ENCODE peak calls at places on chromosome 6, in five cellular contexts. B is OCI-LY7, S is kidney, Q is stomach, R is lower lobe of right lung. U is an unnamed sample.

GRCh38 chr6:112325449-112325848 is 21.7 kb upstream of the RFPL4B start:
- DNase-seq in B (no peak), S (peak; percentile 84), Q (no peak), R (no peak), U (peak; percentile 75)

GRCh38 chr6:147651249-147652063 is 143.0 kb downstream of the SAMD5 start:
- DNase-seq in B (no peak), S (no peak), Q (no peak), R (no peak), U (peak; percentile 59)

GRCh38 chr6:19413323-19413722 is 423.8 kb upstream of the ID4 start:
- DNase-seq in B (no peak), S (no peak), Q (no peak), R (no peak), U (no peak)

GRCh38 chr6:131206463-131207251 is 71.4 kb downstream of the AKAP7 start:
- DNase-seq in B (no peak), S (no peak), Q (no peak), R (no peak), U (no peak)

GRCh38 chr6:28893172-28893799 is 30.5 kb downstream of the TRIM27 start:
- DNase-seq in B (no peak), S (no peak), Q (no peak), R (no peak), U (no peak)

GRCh38 chr6:31732029-31732428 is 2.9 kb upstream of the DDAH2 start:
- DNase-seq in B (no peak), S (peak; percentile 3), Q (no peak), R (no peak), U (no peak)

GRCh38 chr6:37177083-37177949 is 7.4 kb downstream of the PIM1 start:
- DNase-seq in B (peak; percentile 32), S (no peak), Q (no peak), R (no peak), U (no peak)

GRCh38 chr6:74585779-74586178 is 620.1 kb downstream of the COL12A1 start:
- DNase-seq in B (no peak), S (no peak), Q (no peak), R (no peak), U (no peak)

GRCh38 chr6:44052419-44053011 is 74.7 kb downstream of the MRPL14 start:
- DNase-seq in B (no peak), S (peak; percentile 66), Q (no peak), R (peak; percentile 62), U (no peak)

GRCh38 chr6:34506718-34507117 is 40.8 kb downstream of the PACSIN1 start:
- DNase-seq in B (no peak), S (no peak), Q (no peak), R (peak; percentile 16), U (no peak)

GRCh38 chr6:55528624-55529023 is 50.4 kb downstream of the HMGCLL1 start:
- DNase-seq in B (peak; percentile 39), S (no peak), Q (no peak), R (no peak), U (peak; percentile 18)

GRCh38 chr6:18213439-18213838 is 50.9 kb downstream of the DEK start:
- DNase-seq in B (no peak), S (no peak), Q (no peak), R (no peak), U (no peak)

GRCh38 chr6:132190815-132191175 is 210.5 kb downstream of the MOXD1 start:
- DNase-seq in B (no peak), S (no peak), Q (no peak), R (no peak), U (no peak)

GRCh38 chr6:152240436-152240835 is 396.7 kb downstream of the SYNE1 start:
- DNase-seq in B (no peak), S (no peak), Q (no peak), R (no peak), U (no peak)

GRCh38 chr6:37258405-37258704 is 411 bp upstream of the TMEM217 start:
- DNase-seq in B (no peak), S (no peak), Q (no peak), R (no peak), U (no peak)

GRCh38 chr6:167855825-167856425 is 29.2 kb downstream of the AFDN start:
- DNase-seq in B (no peak), S (no peak), Q (no peak), R (no peak), U (no peak)

GRCh38 chr6:14231071-14231483 is 113.5 kb downstream of the CD83 start:
- DNase-seq in B (no peak), S (no peak), Q (no peak), R (peak; percentile 78), U (no peak)

GRCh38 chr6:133202610-133203343 is 38.4 kb upstream of the EYA4 start:
- DNase-seq in B (no peak), S (no peak), Q (no peak), R (no peak), U (no peak)
- H3K27ac ChIP-seq in B (no peak overlapping the region), S (no peak overlapping the region), Q (no peak overlapping the region), R (no peak overlapping the region), U (no peak overlapping the region)

GRCh38 chr6:1696495-1696850 is 86.8 kb downstream of the FOXC1 start:
- DNase-seq in B (no peak), S (no peak), Q (no peak), R (no peak), U (no peak)
- H3K27ac ChIP-seq in B (no peak overlapping the region), S (no peak overlapping the region), Q (no peak overlapping the region), R (no peak overlapping the region), U (no peak overlapping the region)

DNA sequence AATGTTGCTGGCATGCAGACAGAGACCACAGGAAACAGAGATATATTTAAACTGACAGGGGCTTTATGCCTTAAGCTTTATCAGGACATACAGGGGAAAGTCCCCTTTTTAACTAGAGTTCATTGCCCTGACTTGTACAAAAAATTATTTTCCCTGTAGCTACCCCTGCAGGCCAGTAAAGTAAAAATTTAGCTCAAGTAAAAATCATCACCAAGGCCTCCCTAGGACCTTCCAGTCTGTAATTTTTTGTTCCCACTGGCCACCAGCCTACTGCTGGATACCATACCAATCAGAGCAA is 711.9 kb upstream of the NRSN1 start:
- DNase-seq in B (no peak), S (no peak), Q (no peak), R (no peak), U (no peak)
- H3K27ac ChIP-seq in B (no peak overlapping the region), S (no peak overlapping the region), Q (no peak overlapping the region), R (no peak overlapping the region), U (no peak overlapping the region)

GRCh38 chr6:2793491-2794151 is 28.4 kb downstream of the WRNIP1 start:
- DNase-seq in B (no peak), S (no peak), Q (peak; percentile 41), R (peak; percentile 79), U (no peak)

GRCh38 chr6:2794171-2794730 is 29.1 kb downstream of the WRNIP1 start:
- DNase-seq in B (no peak), S (no peak), Q (no peak), R (no peak), U (no peak)

GRCh38 chr6:2790588-2790987 is 25.4 kb downstream of the WRNIP1 start:
- DNase-seq in B (no peak), S (no peak), Q (no peak), R (no peak), U (no peak)

GRCh38 chr6:2791124-2792050 is 26.2 kb downstream of the WRNIP1 start:
- DNase-seq in B (peak; percentile 75), S (no peak), Q (peak; percentile 76), R (peak; percentile 69), U (peak; percentile 76)

GRCh38 chr6:2792330-2792729 is 27.1 kb downstream of the WRNIP1 start:
- DNase-seq in B (no peak), S (no peak), Q (no peak), R (no peak), U (no peak)
- H3K27ac ChIP-seq in B (no peak overlapping the region), S (no peak overlapping the region), Q (peak overlapping the region; percentile 58), R (peak overlapping the region; percentile 54), U (no peak overlapping the region)

DNA sequence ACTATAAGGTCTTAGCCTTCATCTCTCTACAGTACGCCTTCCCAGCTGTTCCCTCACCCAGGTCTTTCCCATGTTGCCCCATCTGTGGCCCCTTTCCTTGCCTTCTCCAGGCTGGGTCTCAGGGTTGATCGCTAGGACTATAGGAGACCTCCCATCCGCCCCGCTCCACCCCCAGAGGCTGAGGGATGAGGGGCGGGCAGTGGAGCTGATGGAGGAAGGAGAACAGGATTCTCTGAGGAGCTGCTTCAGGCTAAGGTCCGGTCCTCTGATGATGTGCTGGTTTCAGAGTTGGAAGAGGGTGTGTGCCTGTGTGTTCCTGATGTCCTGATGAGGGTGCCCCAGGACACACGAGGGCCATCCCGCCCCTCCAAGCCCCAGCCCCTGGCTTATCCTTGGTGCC is 154.8 kb upstream of the QKI start:
- DNase-seq in B (no peak), S (no peak), Q (no peak), R (no peak), U (no peak)
- H3K27ac ChIP-seq in B (no peak overlapping the region), S (no peak overlapping the region), Q (no peak overlapping the region), R (no peak overlapping the region), U (peak overlapping the region; percentile 70)

GRCh38 chr6:24858154-24858801 is 59.6 kb upstream of the ARMH2 start:
- DNase-seq in B (peak; percentile 70), S (no peak), Q (no peak), R (no peak), U (no peak)
- H3K27ac ChIP-seq in B (peak overlapping the region; percentile 82), S (no peak overlapping the region), Q (peak overlapping the region; percentile 43), R (peak overlapping the region; percentile 57), U (no peak overlapping the region)

DNA sequence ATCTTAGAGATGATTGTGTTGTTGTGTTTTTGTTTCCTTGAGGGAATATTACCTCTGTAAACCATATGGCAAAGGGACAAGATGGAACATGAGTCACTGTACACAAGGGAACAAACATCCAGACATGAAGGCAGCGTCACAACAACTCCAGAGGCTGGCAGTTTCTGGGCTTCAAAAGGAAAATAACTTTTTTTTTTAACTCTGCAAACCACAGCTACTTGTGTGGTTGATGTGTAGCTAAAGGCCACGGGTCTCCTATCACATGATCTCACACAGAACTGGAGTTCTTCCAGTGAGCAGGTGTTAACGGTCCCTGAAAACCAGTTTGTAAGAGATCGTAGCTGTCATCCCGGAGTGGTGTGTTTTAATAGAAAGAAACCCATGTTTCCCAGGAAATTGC is 33.2 kb upstream of the HBS1L start:
- DNase-seq in B (no peak), S (no peak), Q (no peak), R (no peak), U (no peak)
- H3K27ac ChIP-seq in B (no peak overlapping the region), S (no peak overlapping the region), Q (no peak overlapping the region), R (no peak overlapping the region), U (no peak overlapping the region)

DNA sequence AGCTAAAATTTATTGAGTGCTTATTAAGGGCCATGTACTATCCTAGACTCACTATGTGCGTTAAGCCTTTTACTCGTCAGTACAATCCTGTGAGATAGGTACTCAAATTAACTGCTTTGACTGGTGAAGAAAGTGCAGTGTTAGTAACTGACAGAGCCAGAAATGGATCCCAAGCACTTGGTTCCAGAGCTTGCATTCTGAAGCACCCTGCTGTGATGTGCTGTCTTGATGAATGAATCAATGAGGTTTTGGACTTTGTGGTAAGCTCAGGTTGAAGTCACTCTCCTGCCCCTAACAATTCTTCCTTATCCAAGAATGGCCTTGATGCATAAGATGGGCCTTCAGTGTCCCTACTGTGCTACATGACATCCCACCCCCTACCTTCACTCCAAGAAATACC is 3.7 kb downstream of the STX11 start:
- DNase-seq in B (no peak), S (no peak), Q (no peak), R (no peak), U (no peak)
- H3K27ac ChIP-seq in B (no peak overlapping the region), S (no peak overlapping the region), Q (no peak overlapping the region), R (no peak overlapping the region), U (no peak overlapping the region)

U was measured in testis.